ENCODE peak calls at places on chromosome 2, in six cellular contexts. One of them, this sample, is unnamed.

GRCh38 chr2:156471772-156472171 is 35.6 kb downstream of the GPD2 start:
- DNase-seq in ureter: no peak
- DNase-seq in lung microvascular endothelial cell: no peak
- DNase-seq in omental fat pad: no peak
- DNase-seq in activated naive CD4-positive, alpha-beta T cell treated with anti-CD3 and anti-CD28 coated beads, Interleukin-2, amount 10 ng/mL, durations not matched to agents 7 days and 5 days: no peak
- DNase-seq in AML-193: no peak
- DNase-seq in this sample: no peak

GRCh38 chr2:160305081-160305750 is 105.1 kb upstream of the ITGB6 start:
- DNase-seq in ureter: no peak
- DNase-seq in lung microvascular endothelial cell: peak; percentile 60
- DNase-seq in omental fat pad: no peak
- DNase-seq in activated naive CD4-positive, alpha-beta T cell treated with anti-CD3 and anti-CD28 coated beads, Interleukin-2, amount 10 ng/mL, durations not matched to agents 7 days and 5 days: no peak
- DNase-seq in AML-193: no peak
- DNase-seq in this sample: no peak

GRCh38 chr2:28047698-28048097 is 157.2 kb downstream of the BABAM2 start:
- DNase-seq in activated naive CD4-positive, alpha-beta T cell treated with anti-CD3 and anti-CD28 coated beads, Interleukin-2, amount 10 ng/mL, durations not matched to agents 7 days and 5 days: no peak
- DNase-seq in lung microvascular endothelial cell: peak; percentile 44
- DNase-seq in ureter: no peak
- DNase-seq in omental fat pad: no peak
- DNase-seq in AML-193: peak; percentile 30
- DNase-seq in this sample: peak; percentile 23

GRCh38 chr2:64202206-64202864 is 58.1 kb upstream of the PELI1 start:
- DNase-seq in ureter: no peak
- DNase-seq in omental fat pad: no peak
- DNase-seq in activated naive CD4-positive, alpha-beta T cell treated with anti-CD3 and anti-CD28 coated beads, Interleukin-2, amount 10 ng/mL, durations not matched to agents 7 days and 5 days: no peak
- DNase-seq in lung microvascular endothelial cell: peak; percentile 56
- DNase-seq in AML-193: no peak
- DNase-seq in this sample: no peak

GRCh38 chr2:162591403-162592083 is 247.0 kb downstream of the KCNH7 start:
- DNase-seq in lung microvascular endothelial cell: no peak
- DNase-seq in ureter: no peak
- DNase-seq in AML-193: no peak
- DNase-seq in activated naive CD4-positive, alpha-beta T cell treated with anti-CD3 and anti-CD28 coated beads, Interleukin-2, amount 10 ng/mL, durations not matched to agents 7 days and 5 days: no peak
- DNase-seq in omental fat pad: no peak
- DNase-seq in this sample: no peak

GRCh38 chr2:27984153-27984552 is 93.6 kb downstream of the BABAM2 start:
- DNase-seq in activated naive CD4-positive, alpha-beta T cell treated with anti-CD3 and anti-CD28 coated beads, Interleukin-2, amount 10 ng/mL, durations not matched to agents 7 days and 5 days: no peak
- DNase-seq in ureter: no peak
- DNase-seq in omental fat pad: no peak
- DNase-seq in AML-193: no peak
- DNase-seq in lung microvascular endothelial cell: no peak
- DNase-seq in this sample: no peak

GRCh38 chr2:143229952-143230351 is 100.7 kb downstream of the ARHGAP15 start:
- DNase-seq in omental fat pad: no peak
- DNase-seq in ureter: no peak
- DNase-seq in AML-193: no peak
- DNase-seq in lung microvascular endothelial cell: no peak
- DNase-seq in activated naive CD4-positive, alpha-beta T cell treated with anti-CD3 and anti-CD28 coated beads, Interleukin-2, amount 10 ng/mL, durations not matched to agents 7 days and 5 days: no peak
- DNase-seq in this sample: no peak

GRCh38 chr2:62196278-62196901 is 475 bp downstream of the B3GNT2 start:
- DNase-seq in activated naive CD4-positive, alpha-beta T cell treated with anti-CD3 and anti-CD28 coated beads, Interleukin-2, amount 10 ng/mL, durations not matched to agents 7 days and 5 days: peak; percentile 81
- DNase-seq in AML-193: no peak
- DNase-seq in omental fat pad: no peak
- DNase-seq in lung microvascular endothelial cell: no peak
- DNase-seq in ureter: peak; percentile 63
- DNase-seq in this sample: peak; percentile 39

GRCh38 chr2:49224426-49225010 is 70.2 kb upstream of the FSHR start:
- DNase-seq in activated naive CD4-positive, alpha-beta T cell treated with anti-CD3 and anti-CD28 coated beads, Interleukin-2, amount 10 ng/mL, durations not matched to agents 7 days and 5 days: no peak
- DNase-seq in lung microvascular endothelial cell: no peak
- DNase-seq in AML-193: no peak
- DNase-seq in ureter: no peak
- DNase-seq in omental fat pad: no peak
- DNase-seq in this sample: no peak

GRCh38 chr2:102337012-102337411 is 18.6 kb upstream of the IL18R1 start:
- DNase-seq in activated naive CD4-positive, alpha-beta T cell treated with anti-CD3 and anti-CD28 coated beads, Interleukin-2, amount 10 ng/mL, durations not matched to agents 7 days and 5 days: no peak
- DNase-seq in AML-193: no peak
- DNase-seq in lung microvascular endothelial cell: peak; percentile 19
- DNase-seq in ureter: no peak
- DNase-seq in omental fat pad: no peak
- DNase-seq in this sample: no peak

GRCh38 chr2:70986499-70987189 is 8.0 kb downstream of the TEX261 start:
- DNase-seq in omental fat pad: no peak
- DNase-seq in AML-193: no peak
- DNase-seq in lung microvascular endothelial cell: no peak
- DNase-seq in activated naive CD4-positive, alpha-beta T cell treated with anti-CD3 and anti-CD28 coated beads, Interleukin-2, amount 10 ng/mL, durations not matched to agents 7 days and 5 days: no peak
- DNase-seq in ureter: peak; percentile 18
- DNase-seq in this sample: no peak

GRCh38 chr2:23492337-23492675 is 107.3 kb downstream of the KLHL29 start:
- DNase-seq in activated naive CD4-positive, alpha-beta T cell treated with anti-CD3 and anti-CD28 coated beads, Interleukin-2, amount 10 ng/mL, durations not matched to agents 7 days and 5 days: no peak
- DNase-seq in ureter: no peak
- DNase-seq in omental fat pad: no peak
- DNase-seq in lung microvascular endothelial cell: no peak
- DNase-seq in AML-193: no peak
- DNase-seq in this sample: no peak

GRCh38 chr2:223486741-223487140 is 115.4 kb downstream of the SCG2 start:
- DNase-seq in lung microvascular endothelial cell: no peak
- DNase-seq in ureter: no peak
- DNase-seq in AML-193: no peak
- DNase-seq in omental fat pad: no peak
- DNase-seq in activated naive CD4-positive, alpha-beta T cell treated with anti-CD3 and anti-CD28 coated beads, Interleukin-2, amount 10 ng/mL, durations not matched to agents 7 days and 5 days: no peak
- DNase-seq in this sample: no peak

GRCh38 chr2:215430528-215431187 is 5.2 kb downstream of the FN1 start:
- DNase-seq in omental fat pad: no peak
- DNase-seq in activated naive CD4-positive, alpha-beta T cell treated with anti-CD3 and anti-CD28 coated beads, Interleukin-2, amount 10 ng/mL, durations not matched to agents 7 days and 5 days: no peak
- DNase-seq in lung microvascular endothelial cell: no peak
- DNase-seq in ureter: no peak
- DNase-seq in AML-193: no peak
- DNase-seq in this sample: no peak

GRCh38 chr2:203623616-203624015 is 82.8 kb upstream of the CD28 start:
- DNase-seq in ureter: no peak
- DNase-seq in activated naive CD4-positive, alpha-beta T cell treated with anti-CD3 and anti-CD28 coated beads, Interleukin-2, amount 10 ng/mL, durations not matched to agents 7 days and 5 days: no peak
- DNase-seq in AML-193: no peak
- DNase-seq in omental fat pad: no peak
- DNase-seq in lung microvascular endothelial cell: peak; percentile 20
- DNase-seq in this sample: peak; percentile 14

GRCh38 chr2:127516031-127516430 is 10.3 kb downstream of the IWS1 start:
- DNase-seq in AML-193: no peak
- DNase-seq in activated naive CD4-positive, alpha-beta T cell treated with anti-CD3 and anti-CD28 coated beads, Interleukin-2, amount 10 ng/mL, durations not matched to agents 7 days and 5 days: no peak
- DNase-seq in omental fat pad: peak; percentile 72
- DNase-seq in ureter: peak; percentile 60
- DNase-seq in lung microvascular endothelial cell: no peak
- DNase-seq in this sample: no peak

GRCh38 chr2:188721231-188721630 is 252.9 kb upstream of the COL3A1 start:
- DNase-seq in activated naive CD4-positive, alpha-beta T cell treated with anti-CD3 and anti-CD28 coated beads, Interleukin-2, amount 10 ng/mL, durations not matched to agents 7 days and 5 days: no peak
- DNase-seq in omental fat pad: no peak
- DNase-seq in ureter: no peak
- DNase-seq in lung microvascular endothelial cell: no peak
- DNase-seq in AML-193: no peak
- DNase-seq in this sample: no peak

GRCh38 chr2:64874593-64874992 is 114.6 kb upstream of the SLC1A4 start:
- DNase-seq in activated naive CD4-positive, alpha-beta T cell treated with anti-CD3 and anti-CD28 coated beads, Interleukin-2, amount 10 ng/mL, durations not matched to agents 7 days and 5 days: no peak
- DNase-seq in lung microvascular endothelial cell: no peak
- DNase-seq in omental fat pad: no peak
- DNase-seq in AML-193: no peak
- DNase-seq in ureter: no peak
- DNase-seq in this sample: no peak

GRCh38 chr2:169732075-169732474 is 1.6 kb upstream of the KLHL23 start:
- DNase-seq in lung microvascular endothelial cell: no peak
- DNase-seq in activated naive CD4-positive, alpha-beta T cell treated with anti-CD3 and anti-CD28 coated beads, Interleukin-2, amount 10 ng/mL, durations not matched to agents 7 days and 5 days: no peak
- DNase-seq in omental fat pad: no peak
- DNase-seq in ureter: no peak
- DNase-seq in AML-193: no peak
- DNase-seq in this sample: no peak

GRCh38 chr2:72803626-72804320 is 22.1 kb downstream of the EXOC6B start:
- DNase-seq in ureter: no peak
- DNase-seq in AML-193: no peak
- DNase-seq in omental fat pad: no peak
- DNase-seq in activated naive CD4-positive, alpha-beta T cell treated with anti-CD3 and anti-CD28 coated beads, Interleukin-2, amount 10 ng/mL, durations not matched to agents 7 days and 5 days: no peak
- DNase-seq in lung microvascular endothelial cell: no peak
- DNase-seq in this sample: no peak

This sample was measured in HTR-8/SVneo.